ENCODE peak calls at places on chromosomes 16 and 17, in six cellular contexts. B is uterus, C is sigmoid colon, X is fibroblast of pulmonary artery, V is prostate gland, J is fibroblast of the aortic adventitia. S is an unnamed sample.
A peak's percentile ranks its signal among the peaks of the same experiment; 100 is the strongest.

GRCh38 chr17:66829386-66829864 is 5.5 kb upstream of the CACNG5 start:
- DNase-seq in B (peak; percentile 22), C (peak; percentile 63), X (peak; percentile 82), V (peak; percentile 17), J (peak; percentile 78), S (peak; percentile 26)

GRCh38 chr16:11851301-11852091 is at the start of gene RSL1D1:
- DNase-seq in B (peak; percentile 95), C (peak; percentile 96), X (peak; percentile 95), V (peak; percentile 86), J (peak; percentile 91), S (peak; percentile 88)

GRCh38 chr16:26521626-26522025 is 545.1 kb upstream of the C16orf82 start:
- DNase-seq in B (no peak), C (no peak), X (no peak), V (no peak), J (no peak), S (no peak)

GRCh38 chr16:30757316-30757715 is 4.5 kb downstream of the CFAP119 start:
- DNase-seq in B (no peak), C (peak; percentile 56), X (no peak), V (no peak), J (no peak), S (no peak)

GRCh38 chr17:59783221-59784016 is 76.0 kb downstream of the VMP1 start:
- DNase-seq in B (no peak), C (no peak), X (peak; percentile 74), V (no peak), J (peak; percentile 61), S (peak; percentile 48)

GRCh38 chr16:88591577-88592021 is 21.4 kb downstream of the ZC3H18 start:
- DNase-seq in B (no peak), C (peak; percentile 74), X (peak; percentile 11), V (no peak), J (peak; percentile 69), S (no peak)

GRCh38 chr17:82881900-82882714 is 42.3 kb upstream of the ZNF750 start:
- DNase-seq in B (peak; percentile 68), C (peak; percentile 89), X (no peak), V (no peak), J (peak; percentile 45), S (no peak)

GRCh38 chr17:5705081-5705875 is 121.0 kb upstream of the NLRP1 start:
- DNase-seq in B (no peak), C (no peak), X (peak; percentile 11), V (no peak), J (peak; percentile 8), S (no peak)

GRCh38 chr17:32490101-32490482 is 3.3 kb downstream of the CDK5R1 start:
- DNase-seq in B (no peak), C (no peak), X (no peak), V (no peak), J (no peak), S (no peak)

GRCh38 chr16:30005341-30006094 is 5.3 kb downstream of the DOC2A start:
- DNase-seq in B (peak; percentile 39), C (no peak), X (peak; percentile 52), V (no peak), J (peak; percentile 51), S (peak; percentile 27)

GRCh38 chr16:4936991-4937781 is at the start of gene PPL:
- DNase-seq in B (peak; percentile 75), C (peak; percentile 89), X (no peak), V (peak; percentile 91), J (no peak), S (no peak)

GRCh38 chr16:5490499-5490898 is 392.9 kb upstream of the EEF2KMT start:
- DNase-seq in B (no peak), C (no peak), X (no peak), V (peak; percentile 5), J (no peak), S (no peak)

GRCh38 chr17:48348352-48348751 is 81.7 kb downstream of the SKAP1 start:
- DNase-seq in B (no peak), C (no peak), X (no peak), V (no peak), J (no peak), S (no peak)

GRCh38 chr16:88532434-88533241 is 37.6 kb upstream of the ZC3H18 start:
- DNase-seq in B (no peak), C (no peak), X (no peak), V (no peak), J (no peak), S (no peak)

GRCh38 chr16:75471723-75472634 is 7.5 kb upstream of the TMEM170A start:
- DNase-seq in B (peak; percentile 53), C (peak; percentile 78), X (peak; percentile 77), V (peak; percentile 67), J (peak; percentile 76), S (peak; percentile 60)

GRCh38 chr17:50052241-50052788 is 3.6 kb upstream of the ITGA3 start:
- DNase-seq in B (no peak), C (no peak), X (no peak), V (peak; percentile 80), J (no peak), S (no peak)

GRCh38 chr16:56748826-56749225 is 18.9 kb downstream of the NUP93 start:
- DNase-seq in B (no peak), C (no peak), X (no peak), V (no peak), J (no peak), S (no peak)

GRCh38 chr16:85940214-85940613 is 41.3 kb downstream of the IRF8 start:
- DNase-seq in B (no peak), C (no peak), X (no peak), V (no peak), J (no peak), S (no peak)

GRCh38 chr16:27736431-27736830 is 186.5 kb downstream of the KATNIP start:
- DNase-seq in B (no peak), C (no peak), X (no peak), V (no peak), J (no peak), S (no peak)

GRCh38 chr17:51263001-51263400 is 2.7 kb downstream of the UTP18 start:
- DNase-seq in B (no peak), C (no peak), X (peak; percentile 23), V (no peak), J (no peak), S (peak; percentile 58)

GRCh38 chr16:25006504-25007055 is 8.6 kb downstream of the ARHGAP17 start:
- DNase-seq in B (no peak), C (no peak), X (peak; percentile 72), V (no peak), J (peak; percentile 80), S (peak; percentile 77)

GRCh38 chr16:9092963-9093477 is 1.6 kb downstream of the HAPSTR1 start:
- DNase-seq in B (peak; percentile 22), C (peak; percentile 70), X (no peak), V (peak; percentile 14), J (no peak), S (no peak)

GRCh38 chr16:4113358-4114256 is 2.6 kb downstream of the ADCY9 start:
- DNase-seq in B (no peak), C (no peak), X (no peak), V (no peak), J (peak; percentile 32), S (no peak)

GRCh38 chr16:15748654-15749053 is 98.6 kb downstream of the NDE1 start:
- DNase-seq in B (no peak), C (no peak), X (no peak), V (no peak), J (no peak), S (no peak)

GRCh38 chr17:41799366-41799765 is 12.4 kb downstream of the P3H4 start:
- DNase-seq in B (no peak), C (no peak), X (no peak), V (no peak), J (no peak), S (no peak)

GRCh38 chr17:41048441-41048840 is 1.3 kb upstream of the KRTAP2-1 start:
- DNase-seq in B (no peak), C (no peak), X (no peak), V (no peak), J (no peak), S (peak; percentile 91)

GRCh38 chr16:73063854-73064226 is 15.9 kb upstream of the ZFHX3 start:
- DNase-seq in B (no peak), C (no peak), X (no peak), V (no peak), J (no peak), S (no peak)

GRCh38 chr16:58652741-58653140 is 23.1 kb upstream of the CNOT1 start:
- DNase-seq in B (no peak), C (no peak), X (peak; percentile 45), V (no peak), J (peak; percentile 32), S (peak; percentile 9)

GRCh38 chr17:71360301-71360700 is 760.5 kb upstream of the SOX9 start:
- DNase-seq in B (no peak), C (no peak), X (peak; percentile 1), V (no peak), J (no peak), S (no peak)

GRCh38 chr17:33396818-33397217 is 103.7 kb upstream of the ASIC2 start:
- DNase-seq in B (no peak), C (no peak), X (no peak), V (no peak), J (no peak), S (no peak)

GRCh38 chr16:19704321-19705130 is 13.5 kb downstream of the KNOP1 start:
- DNase-seq in B (no peak), C (peak; percentile 69), X (peak; percentile 67), V (no peak), J (peak; percentile 70), S (peak; percentile 46)

GRCh38 chr17:14301761-14302401 is 1.0 kb downstream of the HS3ST3B1 start:
- DNase-seq in B (peak; percentile 26), C (no peak), X (peak; percentile 61), V (no peak), J (peak; percentile 64), S (peak; percentile 30)

GRCh38 chr17:17704931-17705330 is 23.7 kb downstream of the RAI1 start:
- DNase-seq in B (no peak), C (no peak), X (no peak), V (no peak), J (no peak), S (no peak)

GRCh38 chr17:58329035-58329807 is 626 bp upstream of the TSPOAP1 start:
- DNase-seq in B (no peak), C (no peak), X (no peak), V (no peak), J (no peak), S (no peak)
- TF ChIP-seq CTCF in B (no peak), C (no peak), X (peak; percentile 16), V (peak; percentile 17), J (no peak), S (peak; percentile 58)

GRCh38 chr17:76797441-76797840 is 59.5 kb downstream of the MFSD11 start:
- DNase-seq in B (no peak), C (no peak), X (no peak), V (no peak), J (no peak), S (no peak)
- TF ChIP-seq CTCF in B (no peak), C (no peak), X (no peak), V (no peak), J (no peak), S (no peak)

DNA sequence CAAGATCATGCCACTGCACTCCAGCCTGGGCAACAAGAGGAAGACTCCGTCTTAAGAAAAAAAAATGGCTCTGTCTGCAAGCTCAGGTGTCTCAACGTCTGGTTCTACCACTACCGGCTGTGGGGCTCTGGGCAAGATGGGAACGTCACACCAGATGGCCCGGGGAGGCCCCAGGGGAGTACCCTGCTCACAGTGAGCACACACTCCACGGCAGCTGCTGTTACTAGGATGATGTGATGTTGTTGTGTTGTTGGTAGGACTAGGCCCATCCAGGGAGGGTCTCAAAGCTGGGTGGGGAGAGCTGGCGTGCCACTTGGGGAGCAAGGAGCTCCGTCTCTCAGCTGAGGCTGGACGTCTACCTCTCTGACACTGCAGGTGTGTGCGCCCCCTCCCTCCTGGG is 9.4 kb upstream of the NPTX1 start:
- DNase-seq in B (no peak), C (no peak), X (no peak), V (no peak), J (no peak), S (no peak)
- TF ChIP-seq CTCF in B (no peak), C (no peak), X (no peak), V (no peak), J (no peak), S (no peak)

GRCh38 chr16:2205104-2205966 is at the start of gene MLST8:
- DNase-seq in B (peak; percentile 89), C (peak; percentile 94), X (peak; percentile 88), V (peak; percentile 74), J (peak; percentile 87), S (peak; percentile 58)
- TF ChIP-seq CTCF in B (peak; percentile 37), C (no peak), X (no peak), V (peak; percentile 48), J (no peak), S (peak; percentile 51)

S was measured in HFFc6.